ENCODE peak calls at places on chromosomes 13 and 19, in five cellular contexts. One of them, this sample, is unnamed.

GRCh38 chr13:113464476-113464875 is 11.2 kb upstream of the ADPRHL1 start:
- DNase-seq in IMR-90: no peak
- DNase-seq in esophagus squamous epithelium: no peak
- DNase-seq in ovary: no peak
- DNase-seq in thoracic aorta: no peak
- DNase-seq in this sample: no peak

GRCh38 chr19:19427302-19427701 is 21.8 kb downstream of the GATAD2A start:
- DNase-seq in IMR-90: no peak
- DNase-seq in esophagus squamous epithelium: no peak
- DNase-seq in ovary: no peak
- DNase-seq in thoracic aorta: no peak
- DNase-seq in this sample: no peak

GRCh38 chr13:32581177-32581786 is 5.0 kb upstream of the PDS5B start:
- DNase-seq in IMR-90: peak; percentile 47
- DNase-seq in esophagus squamous epithelium: no peak
- DNase-seq in ovary: no peak
- DNase-seq in thoracic aorta: no peak
- DNase-seq in this sample: no peak

GRCh38 chr19:39017646-39018045 is 14.7 kb downstream of the FBXO27 start:
- DNase-seq in IMR-90: no peak
- DNase-seq in esophagus squamous epithelium: no peak
- DNase-seq in ovary: no peak
- DNase-seq in thoracic aorta: no peak
- DNase-seq in this sample: no peak

GRCh38 chr13:44191504-44192171 is 182.0 kb upstream of the SERP2 start:
- DNase-seq in IMR-90: peak; percentile 70
- DNase-seq in esophagus squamous epithelium: no peak
- DNase-seq in ovary: peak; percentile 64
- DNase-seq in thoracic aorta: no peak
- DNase-seq in this sample: no peak

GRCh38 chr19:33677745-33678426 is 56.1 kb downstream of the CHST8 start:
- DNase-seq in IMR-90: no peak
- DNase-seq in esophagus squamous epithelium: no peak
- DNase-seq in ovary: no peak
- DNase-seq in thoracic aorta: no peak
- DNase-seq in this sample: no peak

GRCh38 chr13:24271611-24272451 is 37.5 kb upstream of the C1QTNF9 start:
- DNase-seq in IMR-90: peak; percentile 76
- DNase-seq in esophagus squamous epithelium: no peak
- DNase-seq in ovary: peak; percentile 79
- DNase-seq in thoracic aorta: no peak
- DNase-seq in this sample: peak; percentile 61

GRCh38 chr19:6062274-6062673 is 48.0 kb downstream of the RFX2 start:
- DNase-seq in IMR-90: no peak
- DNase-seq in esophagus squamous epithelium: no peak
- DNase-seq in ovary: peak; percentile 66
- DNase-seq in thoracic aorta: peak; percentile 52
- DNase-seq in this sample: peak; percentile 38

GRCh38 chr19:14476663-14477401 is 1.7 kb upstream of the PTGER1 start:
- DNase-seq in IMR-90: peak; percentile 88
- DNase-seq in esophagus squamous epithelium: no peak
- DNase-seq in ovary: no peak
- DNase-seq in thoracic aorta: no peak
- DNase-seq in this sample: peak; percentile 39

GRCh38 chr13:98413796-98414195 is 163.1 kb downstream of the STK24 start:
- DNase-seq in IMR-90: no peak
- DNase-seq in esophagus squamous epithelium: no peak
- DNase-seq in ovary: no peak
- DNase-seq in thoracic aorta: no peak
- DNase-seq in this sample: no peak

GRCh38 chr13:95440441-95441088 is 112.0 kb upstream of the CLDN10 start:
- DNase-seq in IMR-90: no peak
- DNase-seq in esophagus squamous epithelium: no peak
- DNase-seq in ovary: no peak
- DNase-seq in thoracic aorta: no peak
- DNase-seq in this sample: no peak

GRCh38 chr19:1985588-1986356 is 29.7 kb downstream of the BTBD2 start:
- DNase-seq in IMR-90: no peak
- DNase-seq in esophagus squamous epithelium: no peak
- DNase-seq in ovary: no peak
- DNase-seq in thoracic aorta: no peak
- DNase-seq in this sample: no peak

GRCh38 chr19:50039968-50040367 is 14.2 kb downstream of the ZNF473 start:
- DNase-seq in IMR-90: peak; percentile 21
- DNase-seq in esophagus squamous epithelium: no peak
- DNase-seq in ovary: no peak
- DNase-seq in thoracic aorta: no peak
- DNase-seq in this sample: no peak

GRCh38 chr13:29402168-29402621 is 193.3 kb downstream of the SLC7A1 start:
- DNase-seq in IMR-90: peak; percentile 44
- DNase-seq in esophagus squamous epithelium: no peak
- DNase-seq in ovary: peak; percentile 19
- DNase-seq in thoracic aorta: no peak
- DNase-seq in this sample: no peak

GRCh38 chr19:15759962-15760565 is 22.3 kb downstream of the OR10H3 start:
- DNase-seq in IMR-90: no peak
- DNase-seq in esophagus squamous epithelium: no peak
- DNase-seq in ovary: no peak
- DNase-seq in thoracic aorta: no peak
- DNase-seq in this sample: no peak
- H3K9me3 ChIP-seq in IMR-90: peaks cover 16% of the 10 kb centered on the region
- H3K9me3 ChIP-seq in esophagus squamous epithelium: no peaks in the 10 kb centered on the region
- H3K9me3 ChIP-seq in ovary: no peaks in the 10 kb centered on the region
- H3K9me3 ChIP-seq in thoracic aorta: no peaks in the 10 kb centered on the region
- H3K9me3 ChIP-seq in this sample: no peaks in the 10 kb centered on the region

GRCh38 chr19:10044390-10044789 is 31.1 kb downstream of the RDH8 start:
- DNase-seq in IMR-90: no peak
- DNase-seq in esophagus squamous epithelium: no peak
- DNase-seq in ovary: no peak
- DNase-seq in thoracic aorta: no peak
- DNase-seq in this sample: no peak

GRCh38 chr19:10049626-10050025 is 36.3 kb downstream of the RDH8 start:
- DNase-seq in IMR-90: no peak
- DNase-seq in esophagus squamous epithelium: no peak
- DNase-seq in ovary: no peak
- DNase-seq in thoracic aorta: no peak
- DNase-seq in this sample: no peak

GRCh38 chr19:10043286-10043927 is 30.1 kb downstream of the RDH8 start:
- DNase-seq in IMR-90: peak; percentile 33
- DNase-seq in esophagus squamous epithelium: no peak
- DNase-seq in ovary: no peak
- DNase-seq in thoracic aorta: no peak
- DNase-seq in this sample: no peak

GRCh38 chr19:10045371-10045770 is 32.1 kb downstream of the RDH8 start:
- DNase-seq in IMR-90: no peak
- DNase-seq in esophagus squamous epithelium: no peak
- DNase-seq in ovary: no peak
- DNase-seq in thoracic aorta: no peak
- DNase-seq in this sample: no peak
- H3K9me3 ChIP-seq in IMR-90: peaks cover 53% of the 10 kb centered on the region
- H3K9me3 ChIP-seq in esophagus squamous epithelium: no peaks in the 10 kb centered on the region
- H3K9me3 ChIP-seq in ovary: peaks cover 12% of the 10 kb centered on the region
- H3K9me3 ChIP-seq in thoracic aorta: peaks cover 31% of the 10 kb centered on the region
- H3K9me3 ChIP-seq in this sample: no peaks in the 10 kb centered on the region

GRCh38 chr19:40304306-40304705 is 19.2 kb upstream of the AKT2 start:
- DNase-seq in IMR-90: no peak
- DNase-seq in esophagus squamous epithelium: no peak
- DNase-seq in ovary: no peak
- DNase-seq in thoracic aorta: no peak
- DNase-seq in this sample: no peak

GRCh38 chr19:40303765-40304164 is 18.6 kb upstream of the AKT2 start:
- DNase-seq in IMR-90: no peak
- DNase-seq in esophagus squamous epithelium: no peak
- DNase-seq in ovary: no peak
- DNase-seq in thoracic aorta: no peak
- DNase-seq in this sample: no peak

GRCh38 chr19:40300668-40301067 is 15.5 kb upstream of the AKT2 start:
- DNase-seq in IMR-90: no peak
- DNase-seq in esophagus squamous epithelium: no peak
- DNase-seq in ovary: no peak
- DNase-seq in thoracic aorta: no peak
- DNase-seq in this sample: no peak

GRCh38 chr19:40305403-40305802 is 20.3 kb upstream of the AKT2 start:
- DNase-seq in IMR-90: peak; percentile 90
- DNase-seq in esophagus squamous epithelium: peak; percentile 8
- DNase-seq in ovary: peak; percentile 84
- DNase-seq in thoracic aorta: no peak
- DNase-seq in this sample: peak; percentile 45

GRCh38 chr19:40302224-40303011 is 17.3 kb upstream of the AKT2 start:
- DNase-seq in IMR-90: no peak
- DNase-seq in esophagus squamous epithelium: no peak
- DNase-seq in ovary: no peak
- DNase-seq in thoracic aorta: no peak
- DNase-seq in this sample: no peak
- H3K9me3 ChIP-seq in IMR-90: no peaks in the 10 kb centered on the region
- H3K9me3 ChIP-seq in esophagus squamous epithelium: no peaks in the 10 kb centered on the region
- H3K9me3 ChIP-seq in ovary: no peaks in the 10 kb centered on the region
- H3K9me3 ChIP-seq in thoracic aorta: no peaks in the 10 kb centered on the region
- H3K9me3 ChIP-seq in this sample: no peaks in the 10 kb centered on the region

DNA sequence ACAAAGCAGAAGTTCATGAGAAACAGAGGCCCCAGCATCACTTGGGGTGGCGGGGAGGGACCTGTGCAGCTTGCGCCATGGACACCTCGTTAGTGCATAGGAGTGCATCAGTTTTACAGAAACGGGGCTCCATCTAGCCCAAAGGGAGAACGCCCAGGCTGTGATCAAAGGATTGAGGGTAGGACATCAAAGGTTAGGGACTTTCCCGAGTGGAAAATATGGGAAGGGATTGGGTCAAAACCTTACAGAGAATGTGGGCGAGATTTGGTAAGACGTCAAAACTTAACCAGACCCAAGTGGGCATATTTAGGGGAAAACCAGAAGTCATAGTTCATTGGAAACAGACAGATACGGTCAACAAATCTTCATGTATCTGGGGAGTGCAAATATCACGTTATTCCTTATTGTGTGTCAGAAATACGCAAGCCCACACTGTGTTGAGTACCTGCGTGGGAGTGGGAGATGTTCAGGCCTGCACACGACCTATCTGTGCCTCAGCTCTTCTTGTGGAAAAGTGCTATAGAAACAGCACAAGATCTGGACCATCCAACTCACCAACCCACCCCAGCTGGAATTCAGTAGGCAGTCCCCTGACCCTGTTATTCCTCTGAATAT is 9.4 kb upstream of the GRAMD1A start:
- DNase-seq in IMR-90: no peak
- DNase-seq in esophagus squamous epithelium: no peak
- DNase-seq in ovary: no peak
- DNase-seq in thoracic aorta: no peak
- DNase-seq in this sample: no peak
- H3K9me3 ChIP-seq in IMR-90: peaks cover 2% of the 10 kb centered on the region
- H3K9me3 ChIP-seq in esophagus squamous epithelium: no peaks in the 10 kb centered on the region
- H3K9me3 ChIP-seq in ovary: no peaks in the 10 kb centered on the region
- H3K9me3 ChIP-seq in thoracic aorta: no peaks in the 10 kb centered on the region
- H3K9me3 ChIP-seq in this sample: no peaks in the 10 kb centered on the region

DNA sequence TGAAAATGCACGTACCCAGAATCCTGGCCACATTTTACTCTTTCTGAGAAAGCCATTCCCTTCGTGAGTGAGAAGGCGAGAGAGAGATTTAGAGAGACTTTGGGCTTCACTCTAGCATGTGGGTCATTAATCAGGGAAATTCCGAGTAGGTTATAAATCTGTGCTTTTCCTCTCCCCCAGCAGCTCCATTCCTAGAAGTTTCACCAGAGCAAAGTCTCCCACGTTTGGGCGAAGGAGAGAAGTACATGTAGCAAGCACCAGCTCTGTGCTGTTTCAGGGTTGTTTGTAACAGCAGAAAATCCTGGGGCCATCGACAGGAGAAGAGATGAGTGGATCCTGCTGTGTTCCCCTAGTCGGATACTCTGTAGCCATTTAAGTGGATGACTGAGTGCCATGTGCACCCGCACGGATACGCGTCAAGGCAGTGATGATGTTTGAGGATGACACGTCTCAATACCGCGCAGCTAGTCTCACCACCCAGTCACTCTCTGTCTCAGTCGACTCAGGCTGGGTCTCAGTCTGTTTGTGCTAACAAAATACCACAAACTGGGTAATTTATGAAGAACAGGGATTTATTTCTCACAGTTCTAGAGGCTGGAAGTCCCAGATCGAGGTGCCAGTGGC is 131.9 kb upstream of the PEG3 start:
- DNase-seq in IMR-90: no peak
- DNase-seq in esophagus squamous epithelium: no peak
- DNase-seq in ovary: no peak
- DNase-seq in thoracic aorta: no peak
- DNase-seq in this sample: no peak
- H3K9me3 ChIP-seq in IMR-90: peaks cover 41% of the 10 kb centered on the region
- H3K9me3 ChIP-seq in esophagus squamous epithelium: no peaks in the 10 kb centered on the region
- H3K9me3 ChIP-seq in ovary: no peaks in the 10 kb centered on the region
- H3K9me3 ChIP-seq in thoracic aorta: no peaks in the 10 kb centered on the region
- H3K9me3 ChIP-seq in this sample: no peaks in the 10 kb centered on the region

GRCh38 chr19:36449059-36449670 is 30.7 kb upstream of the ZFP82 start:
- DNase-seq in IMR-90: no peak
- DNase-seq in esophagus squamous epithelium: no peak
- DNase-seq in ovary: no peak
- DNase-seq in thoracic aorta: no peak
- DNase-seq in this sample: no peak
- H3K9me3 ChIP-seq in IMR-90: peaks cover 34% of the 10 kb centered on the region
- H3K9me3 ChIP-seq in esophagus squamous epithelium: peaks cover 11% of the 10 kb centered on the region
- H3K9me3 ChIP-seq in ovary: peaks cover 42% of the 10 kb centered on the region
- H3K9me3 ChIP-seq in thoracic aorta: peaks cover 94% of the 10 kb centered on the region
- H3K9me3 ChIP-seq in this sample: peaks cover 50% of the 10 kb centered on the region

GRCh38 chr19:57288373-57288772 is 8.1 kb downstream of the ZNF460 start:
- DNase-seq in IMR-90: no peak
- DNase-seq in esophagus squamous epithelium: no peak
- DNase-seq in ovary: no peak
- DNase-seq in thoracic aorta: no peak
- DNase-seq in this sample: no peak
- H3K9me3 ChIP-seq in IMR-90: peaks cover 23% of the 10 kb centered on the region
- H3K9me3 ChIP-seq in esophagus squamous epithelium: no peaks in the 10 kb centered on the region
- H3K9me3 ChIP-seq in ovary: peaks cover 85% of the 10 kb centered on the region
- H3K9me3 ChIP-seq in thoracic aorta: peaks cover 37% of the 10 kb centered on the region
- H3K9me3 ChIP-seq in this sample: peaks cover 35% of the 10 kb centered on the region

GRCh38 chr19:30927705-30928104 is 421.5 kb downstream of the TSHZ3 start:
- DNase-seq in IMR-90: no peak
- DNase-seq in esophagus squamous epithelium: no peak
- DNase-seq in ovary: no peak
- DNase-seq in thoracic aorta: no peak
- DNase-seq in this sample: no peak
- H3K9me3 ChIP-seq in IMR-90: no peaks in the 10 kb centered on the region
- H3K9me3 ChIP-seq in esophagus squamous epithelium: no peaks in the 10 kb centered on the region
- H3K9me3 ChIP-seq in ovary: no peaks in the 10 kb centered on the region
- H3K9me3 ChIP-seq in thoracic aorta: no peaks in the 10 kb centered on the region
- H3K9me3 ChIP-seq in this sample: no peaks in the 10 kb centered on the region

GRCh38 chr19:7088999-7089398 is 19.5 kb downstream of the ZNF557 start:
- DNase-seq in IMR-90: no peak
- DNase-seq in esophagus squamous epithelium: no peak
- DNase-seq in ovary: no peak
- DNase-seq in thoracic aorta: no peak
- DNase-seq in this sample: no peak
- H3K9me3 ChIP-seq in IMR-90: peaks cover 70% of the 10 kb centered on the region
- H3K9me3 ChIP-seq in esophagus squamous epithelium: no peaks in the 10 kb centered on the region
- H3K9me3 ChIP-seq in ovary: peaks cover 30% of the 10 kb centered on the region
- H3K9me3 ChIP-seq in thoracic aorta: peaks cover 78% of the 10 kb centered on the region
- H3K9me3 ChIP-seq in this sample: peaks cover 48% of the 10 kb centered on the region

DNA sequence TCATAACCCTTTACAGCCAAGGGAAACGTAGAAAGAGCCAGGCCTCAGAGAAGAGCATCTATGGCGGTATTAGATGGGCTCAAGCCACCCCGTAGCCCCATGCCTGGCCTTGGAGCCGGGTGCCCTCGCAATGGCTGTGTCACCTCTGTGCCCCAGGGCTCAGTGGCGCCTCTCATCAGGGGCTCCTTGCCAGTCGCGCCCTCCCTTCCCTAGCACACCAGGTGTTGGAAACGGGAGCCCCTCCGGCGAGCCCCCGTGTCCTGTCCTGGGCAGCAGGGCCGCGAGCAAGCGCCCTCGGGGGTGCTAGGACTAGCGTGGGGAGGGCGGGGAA is 453 bp downstream of the ZNF256 start:
- DNase-seq in IMR-90: no peak
- DNase-seq in esophagus squamous epithelium: no peak
- DNase-seq in ovary: no peak
- DNase-seq in thoracic aorta: no peak
- DNase-seq in this sample: no peak
- H3K9me3 ChIP-seq in IMR-90: peaks cover 38% of the 10 kb centered on the region
- H3K9me3 ChIP-seq in esophagus squamous epithelium: no peaks in the 10 kb centered on the region
- H3K9me3 ChIP-seq in ovary: peaks cover 39% of the 10 kb centered on the region
- H3K9me3 ChIP-seq in thoracic aorta: peaks cover 29% of the 10 kb centered on the region
- H3K9me3 ChIP-seq in this sample: peaks cover 29% of the 10 kb centered on the region